ENCODE peak calls at places on chromosomes 13 and 19, in nine cellular contexts. V is stomach, E is transverse colon, B is Peyer's patch, S is esophagus squamous epithelium, H is uterus, F is tibial nerve, G is thyroid gland, J is adrenal gland. Z is an unnamed sample.
A peak's percentile ranks its signal among the peaks of the same experiment; 100 is the strongest.

GRCh38 chr19:45455707-45456499 is 11.9 kb upstream of the FOSB start:
- DNase-seq in V (peak; percentile 95), E (peak; percentile 94), B (peak; percentile 95), S (no peak), H (peak; percentile 96), F (peak; percentile 68), G (peak; percentile 98), J (peak; percentile 97), Z (peak; percentile 87)

GRCh38 chr13:48653074-48654054 is at the start of gene CYSLTR2:
- DNase-seq in V (no peak), E (no peak), B (no peak), S (no peak), H (no peak), F (no peak), G (no peak), J (no peak), Z (no peak)

GRCh38 chr19:42069619-42070293 is at the start of gene GRIK5:
- DNase-seq in V (no peak), E (no peak), B (no peak), S (no peak), H (peak; percentile 30), F (no peak), G (peak; percentile 69), J (no peak), Z (no peak)

GRCh38 chr19:16605552-16605951 is 22.5 kb downstream of the MED26 start:
- DNase-seq in V (no peak), E (no peak), B (no peak), S (no peak), H (peak; percentile 44), F (no peak), G (peak; percentile 61), J (peak; percentile 71), Z (peak; percentile 78)

GRCh38 chr13:94660695-94661324 is 51.5 kb downstream of the SOX21 start:
- DNase-seq in V (no peak), E (no peak), B (no peak), S (no peak), H (no peak), F (no peak), G (no peak), J (no peak), Z (no peak)

GRCh38 chr13:76596216-76596615 is 290.0 kb downstream of the KCTD12 start:
- DNase-seq in V (no peak), E (no peak), B (no peak), S (no peak), H (no peak), F (no peak), G (no peak), J (no peak), Z (no peak)

GRCh38 chr13:38417727-38418126 is 68.1 kb downstream of the UFM1 start:
- DNase-seq in V (no peak), E (no peak), B (no peak), S (no peak), H (no peak), F (peak; percentile 24), G (no peak), J (no peak), Z (no peak)

GRCh38 chr13:26074706-26075105 is 22.9 kb upstream of the SHISA2 start:
- DNase-seq in V (no peak), E (no peak), B (no peak), S (no peak), H (no peak), F (no peak), G (peak; percentile 74), J (peak; percentile 30), Z (no peak)

GRCh38 chr19:38569368-38569983 is 48.3 kb downstream of the MAP4K1 start:
- DNase-seq in V (no peak), E (no peak), B (no peak), S (no peak), H (no peak), F (no peak), G (no peak), J (no peak), Z (no peak)

GRCh38 chr13:39202746-39203145 is 164.5 kb downstream of the NHLRC3 start:
- DNase-seq in V (no peak), E (no peak), B (no peak), S (no peak), H (no peak), F (no peak), G (no peak), J (no peak), Z (no peak)

GRCh38 chr13:33251131-33251629 is 34.4 kb downstream of the STARD13 start:
- DNase-seq in V (no peak), E (no peak), B (no peak), S (no peak), H (peak; percentile 66), F (no peak), G (peak; percentile 7), J (peak; percentile 85), Z (peak; percentile 41)

GRCh38 chr19:51354742-51355148 is 11.4 kb downstream of the ETFB start:
- DNase-seq in V (no peak), E (no peak), B (no peak), S (no peak), H (no peak), F (no peak), G (no peak), J (no peak), Z (no peak)

GRCh38 chr13:112781881-112782361 is 92.1 kb downstream of the ATP11A start:
- DNase-seq in V (peak; percentile 25), E (no peak), B (no peak), S (no peak), H (peak; percentile 50), F (no peak), G (peak; percentile 94), J (peak; percentile 96), Z (no peak)

GRCh38 chr13:109919715-109920375 is 133.5 kb upstream of the IRS2 start:
- DNase-seq in V (no peak), E (no peak), B (no peak), S (no peak), H (no peak), F (no peak), G (no peak), J (no peak), Z (no peak)

GRCh38 chr19:55535579-55536350 is 1.2 kb downstream of the SBK2 start:
- DNase-seq in V (no peak), E (no peak), B (no peak), S (no peak), H (no peak), F (no peak), G (no peak), J (no peak), Z (no peak)

GRCh38 chr13:80251403-80251802 is 89.5 kb downstream of the SPRY2 start:
- DNase-seq in V (no peak), E (no peak), B (no peak), S (no peak), H (no peak), F (peak; percentile 16), G (peak; percentile 5), J (peak; percentile 2), Z (no peak)

GRCh38 chr19:49925486-49925885 is 3.5 kb upstream of the ATF5 start:
- DNase-seq in V (no peak), E (no peak), B (no peak), S (no peak), H (no peak), F (no peak), G (no peak), J (no peak), Z (no peak)

GRCh38 chr19:58350001-58350801 is 3.1 kb downstream of the A1BG start:
- DNase-seq in V (no peak), E (no peak), B (no peak), S (no peak), H (no peak), F (no peak), G (no peak), J (no peak), Z (no peak)

GRCh38 chr19:30105316-30105715 is 163.3 kb downstream of the URI1 start:
- DNase-seq in V (no peak), E (no peak), B (no peak), S (no peak), H (no peak), F (no peak), G (no peak), J (no peak), Z (no peak)

GRCh38 chr19:31613683-31614219 is 264.5 kb upstream of the TSHZ3 start:
- DNase-seq in V (no peak), E (no peak), B (no peak), S (no peak), H (no peak), F (no peak), G (no peak), J (peak; percentile 81), Z (no peak)

DNA sequence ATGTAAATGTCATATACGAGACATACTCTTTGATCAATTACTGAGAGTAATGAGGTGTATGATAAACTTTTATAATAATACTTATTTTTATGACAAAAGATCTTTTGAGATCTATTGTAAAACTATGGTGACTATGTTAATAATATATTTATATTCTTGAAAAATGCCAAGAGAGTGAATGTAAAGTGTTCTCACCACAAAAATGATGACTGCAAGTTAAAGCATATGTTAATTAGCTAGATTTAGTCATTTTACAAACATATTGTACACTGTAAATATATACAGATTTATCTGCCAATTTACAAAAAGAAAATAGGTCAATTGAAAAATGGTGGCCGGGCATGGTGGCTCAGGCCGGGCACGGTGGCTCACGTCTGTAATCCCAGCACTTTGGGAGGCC is 81.0 kb downstream of the GPC6 start:
- DNase-seq in V (no peak), E (no peak), B (no peak), S (no peak), H (no peak), F (no peak), G (no peak), J (no peak), Z (no peak)
- TF ChIP-seq POLR2A in V (no peak), E (no peak), B (no peak), S (no peak), H (no peak), F (no peak), G (no peak), J (no peak), Z (no peak)

DNA sequence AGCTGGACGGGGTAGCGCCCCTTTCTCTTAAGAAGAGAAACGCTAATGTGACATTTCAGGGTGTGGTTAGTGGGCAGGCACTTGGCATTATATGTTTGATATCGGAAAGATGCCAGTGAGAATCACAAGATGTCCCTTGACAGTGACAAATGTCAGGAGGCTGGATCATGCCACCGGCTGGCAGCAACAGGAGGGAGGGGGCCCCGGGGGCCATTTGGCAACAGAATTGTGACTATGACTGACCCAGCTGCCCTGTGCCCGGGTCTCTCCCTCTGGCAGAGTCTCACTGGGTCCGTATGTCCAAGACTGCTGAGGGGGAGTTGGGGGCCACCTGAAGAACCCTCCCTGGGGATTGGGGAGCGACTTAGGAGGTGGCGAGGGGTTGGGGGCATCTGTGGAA is 4.8 kb downstream of the DCAF15 start:
- DNase-seq in V (no peak), E (no peak), B (no peak), S (no peak), H (no peak), F (no peak), G (no peak), J (no peak), Z (peak; percentile 71)
- H3K27ac ChIP-seq in V (no peak overlapping the region), E (no peak overlapping the region), B (no peak overlapping the region), S (no peak overlapping the region), H (no peak overlapping the region), F (no peak overlapping the region), G (no peak overlapping the region), J (no peak overlapping the region), Z (peak overlapping the region; percentile 77)

GRCh38 chr19:53308339-53308811 is 25.2 kb upstream of the ZNF845 start:
- DNase-seq in V (no peak), E (no peak), B (no peak), S (no peak), H (no peak), F (no peak), G (peak; percentile 29), J (peak; percentile 35), Z (no peak)
- TF ChIP-seq CTCF in V (no peak), E (no peak), B (no peak), S (peak; percentile 10), H (peak; percentile 24), F (no peak), G (no peak), J (peak; percentile 24), Z (peak; percentile 35)

GRCh38 chr19:33373701-33374405 is at the start of gene CEBPG:
- DNase-seq in V (peak; percentile 55), E (peak; percentile 68), B (peak; percentile 70), S (no peak), H (peak; percentile 48), F (no peak), G (peak; percentile 64), J (peak; percentile 60), Z (no peak)
- TF ChIP-seq POLR2A in V (no peak), E (no peak), B (peak; percentile 81), S (peak; percentile 87), H (peak; percentile 96), F (peak; percentile 90), G (peak; percentile 91), J (peak; percentile 83), Z (peak; percentile 93)